ENCODE peak calls at places on chromosomes 16 and 17, in eight cellular contexts. V is CD4-positive, alpha-beta T cell; D is astrocyte of the spinal cord; X is SK-N-SH; O is breast epithelium; Q is CD8-positive, alpha-beta T cell; F is uterus; T is Calu3. N is an unnamed sample.
A peak's percentile ranks its signal among the peaks of the same experiment; 100 is the strongest.

GRCh38 chr16:29314292-29314934 is 92.1 kb downstream of the NPIPB11 start:
- DNase-seq in V (no peak), X (no peak), D (no peak), Q (no peak), F (peak; percentile 15), T (no peak), O (no peak), N (no peak)

GRCh38 chr16:69217433-69217832 is 30.5 kb downstream of the SNTB2 start:
- DNase-seq in V (no peak), X (no peak), Q (no peak), T (peak; percentile 1), O (no peak), D (peak; percentile 73), F (no peak), N (no peak)

GRCh38 chr16:27840311-27841060 is 223.0 kb downstream of the GSG1L start:
- DNase-seq in Q (no peak), X (no peak), T (no peak), O (no peak), D (no peak), V (no peak), F (no peak), N (no peak)

GRCh38 chr17:28466521-28467048 is 6.9 kb upstream of the SLC13A2 start:
- DNase-seq in Q (no peak), F (no peak), O (no peak), X (peak; percentile 35), D (no peak), T (no peak), V (no peak), N (no peak)

GRCh38 chr16:23274968-23275367 is 27.1 kb upstream of the SCNN1B start:
- DNase-seq in X (no peak), O (no peak), D (no peak), T (no peak), Q (no peak), F (no peak), V (no peak), N (no peak)

GRCh38 chr17:71496552-71496951 is 624.3 kb upstream of the SOX9 start:
- DNase-seq in X (no peak), O (no peak), T (no peak), D (no peak), Q (no peak), V (no peak), F (no peak), N (no peak)

GRCh38 chr16:81730090-81731051 is 48.7 kb upstream of the PLCG2 start:
- DNase-seq in Q (peak; percentile 20), T (peak; percentile 91), F (peak; percentile 87), O (peak; percentile 61), D (peak; percentile 88), X (peak; percentile 97), V (peak; percentile 47), N (peak; percentile 85)

GRCh38 chr17:4394208-4395110 is 28.0 kb upstream of the UBE2G1 start:
- DNase-seq in V (no peak), X (no peak), F (no peak), D (no peak), Q (no peak), O (peak; percentile 43), T (peak; percentile 1), N (no peak)

GRCh38 chr16:83315271-83315670 is 492.5 kb upstream of the HSBP1 start:
- DNase-seq in T (no peak), X (no peak), O (no peak), V (no peak), D (peak; percentile 9), F (no peak), Q (no peak), N (no peak)

GRCh38 chr16:87276091-87276561 is 41.1 kb downstream of the C16orf95 start:
- DNase-seq in F (no peak), V (no peak), X (no peak), Q (no peak), T (no peak), D (no peak), O (no peak), N (no peak)

GRCh38 chr17:44912763-44913544 is 2.3 kb downstream of the GFAP start:
- DNase-seq in D (no peak), V (no peak), T (no peak), F (no peak), X (peak; percentile 18), O (no peak), Q (no peak), N (no peak)

GRCh38 chr16:30006095-30006473 is 4.7 kb downstream of the DOC2A start:
- DNase-seq in X (no peak), V (no peak), Q (no peak), F (no peak), O (no peak), T (no peak), D (no peak), N (no peak)

GRCh38 chr17:47808830-47809480 is 12.6 kb downstream of the OSBPL7 start:
- DNase-seq in O (no peak), F (no peak), D (no peak), T (no peak), Q (no peak), X (no peak), V (no peak), N (no peak)

GRCh38 chr17:11885051-11885450 is 112.2 kb downstream of the ZNF18 start:
- DNase-seq in V (no peak), Q (no peak), F (no peak), O (no peak), X (no peak), D (no peak), T (no peak), N (no peak)

GRCh38 chr16:75219838-75220237 is 1.1 kb downstream of the CTRB1 start:
- DNase-seq in O (no peak), V (no peak), F (no peak), X (no peak), Q (no peak), D (no peak), T (no peak), N (no peak)

GRCh38 chr16:726438-727290 is at the start of the genes CCDC78 and HAGHL:
- DNase-seq in T (peak; percentile 65), X (peak; percentile 94), O (no peak), Q (no peak), D (peak; percentile 32), V (peak; percentile 48), F (no peak), N (no peak)

GRCh38 chr17:20930065-20930760 is 112.6 kb downstream of the USP22 start:
- DNase-seq in Q (no peak), X (no peak), F (no peak), V (no peak), D (peak; percentile 13), O (no peak), T (no peak), N (no peak)

GRCh38 chr17:17387461-17388362 is 84.5 kb downstream of the NT5M start:
- DNase-seq in V (no peak), D (no peak), Q (no peak), F (no peak), O (no peak), T (peak; percentile 89), X (no peak), N (no peak)

GRCh38 chr17:61833536-61834203 is 29.7 kb downstream of the BRIP1 start:
- DNase-seq in V (no peak), F (no peak), T (no peak), D (peak; percentile 36), O (no peak), X (no peak), Q (no peak), N (no peak)

GRCh38 chr17:63639125-63639524 is 16.9 kb downstream of the MAP3K3 start:
- DNase-seq in D (no peak), O (no peak), T (no peak), Q (no peak), F (no peak), X (no peak), V (no peak), N (no peak)

GRCh38 chr16:19940195-19940594 is 55.5 kb upstream of the GPRC5B start:
- DNase-seq in X (no peak), T (no peak), V (no peak), D (no peak), O (no peak), F (no peak), Q (no peak), N (no peak)

GRCh38 chr16:88976359-88977027 is 514 bp downstream of the CBFA2T3 start:
- DNase-seq in V (no peak), Q (no peak), X (no peak), O (no peak), F (no peak), T (no peak), D (no peak), N (no peak)

GRCh38 chr16:88316941-88317618 is 65.7 kb upstream of the ZNF469 start:
- DNase-seq in F (no peak), O (no peak), X (no peak), D (no peak), V (no peak), Q (no peak), T (no peak), N (no peak)

GRCh38 chr16:89048871-89049422 is 44.7 kb upstream of the ACSF3 start:
- DNase-seq in X (no peak), V (no peak), T (no peak), Q (no peak), F (no peak), D (no peak), O (no peak), N (no peak)

GRCh38 chr16:85360323-85361277 is 248.3 kb upstream of the CIBAR2 start:
- DNase-seq in F (no peak), D (no peak), O (no peak), Q (no peak), X (peak; percentile 88), T (peak; percentile 55), V (peak; percentile 38), N (no peak)

DNA sequence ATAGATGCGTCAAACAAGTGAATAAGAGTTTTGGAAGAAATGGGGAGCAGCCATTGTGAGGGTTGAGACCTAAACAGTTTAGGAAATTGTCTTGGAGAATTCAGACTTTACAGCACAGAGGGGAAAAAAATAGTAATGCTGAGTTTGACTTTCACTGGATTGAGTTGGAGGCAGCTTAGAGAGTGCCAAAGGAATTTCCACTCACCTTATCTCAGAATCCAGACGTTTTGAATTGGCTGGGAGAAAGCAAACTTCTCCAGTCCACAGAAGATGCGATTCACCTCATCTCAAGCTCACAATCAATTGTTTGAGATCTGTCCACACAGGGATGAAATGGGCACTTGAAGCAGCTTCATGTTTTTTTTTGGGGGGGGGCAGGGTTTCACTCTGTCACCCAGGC is 663.5 kb upstream of the SALL1 start:
- DNase-seq in O (no peak), F (no peak), T (no peak), D (no peak), V (no peak), X (no peak), Q (no peak), N (no peak)
- TF ChIP-seq CTCF in O (no peak), F (no peak), T (no peak), D (no peak), V (no peak), X (no peak), Q (no peak), N (no peak)

GRCh38 chr17:40319651-40320550 is 10.9 kb downstream of the RARA start:
- DNase-seq in V (peak; percentile 86), X (peak; percentile 17), O (peak; percentile 53), F (no peak), T (peak; percentile 53), Q (peak; percentile 70), D (no peak), N (no peak)
- TF ChIP-seq CTCF in V (no peak), X (no peak), O (no peak), F (no peak), T (no peak), Q (no peak), D (no peak), N (no peak)

GRCh38 chr17:29867643-29868181 is 62.3 kb downstream of the SSH2 start:
- DNase-seq in D (no peak), T (no peak), Q (no peak), V (no peak), X (no peak), F (no peak), O (no peak), N (no peak)
- TF ChIP-seq CTCF in D (peak; percentile 4), T (no peak), Q (no peak), V (peak; percentile 13), X (peak; percentile 50), F (no peak), O (no peak), N (peak; percentile 38)

GRCh38 chr17:67606896-67607604 is 110.7 kb upstream of the NOL11 start:
- DNase-seq in D (no peak), O (no peak), Q (no peak), F (no peak), X (peak; percentile 65), T (no peak), V (no peak), N (no peak)
- TF ChIP-seq CTCF in D (no peak), O (no peak), Q (no peak), F (no peak), X (peak; percentile 27), T (no peak), V (no peak), N (no peak)

N was measured in neural crest cell.